ENCODE peak calls at places on chromosomes 6 and 20, in six cellular contexts. D is pancreas, H is astrocyte of the cerebellum, W is GM12865, V is nephron progenitor cell, K is lower leg skin. U is an unnamed sample.

GRCh38 chr20:54184920-54185626 is 11.3 kb upstream of the CYP24A1 start:
- DNase-seq in D (no peak), W (no peak), K (no peak), V (no peak), H (no peak), U (no peak)

GRCh38 chr6:18126116-18126515 is 3.6 kb upstream of the NHLRC1 start:
- DNase-seq in V (no peak), H (no peak), W (no peak), D (no peak), K (no peak), U (no peak)

GRCh38 chr6:51273228-51273961 is 454.7 kb downstream of the TFAP2B start:
- DNase-seq in V (no peak), H (no peak), D (no peak), W (no peak), K (no peak), U (no peak)

GRCh38 chr6:154572592-154572991 is 62.1 kb upstream of the CNKSR3 start:
- DNase-seq in W (no peak), H (no peak), D (no peak), V (no peak), K (peak; percentile 79), U (no peak)

GRCh38 chr6:117270121-117270959 is 5.0 kb downstream of the VGLL2 start:
- DNase-seq in W (no peak), V (peak; percentile 65), K (no peak), D (peak; percentile 70), H (no peak), U (no peak)

GRCh38 chr20:52379723-52380336 is 188.3 kb upstream of the ZFP64 start:
- DNase-seq in D (no peak), W (peak; percentile 20), K (no peak), H (no peak), V (peak; percentile 52), U (no peak)

GRCh38 chr6:90123796-90124195 is 172.8 kb downstream of the BACH2 start:
- DNase-seq in V (no peak), H (no peak), K (no peak), W (no peak), D (no peak), U (no peak)

GRCh38 chr6:31896856-31897611 is 464 bp downstream of the EHMT2 start:
- DNase-seq in D (peak; percentile 72), V (peak; percentile 55), H (no peak), K (no peak), W (no peak), U (no peak)

GRCh38 chr20:52481443-52481842 is 289.9 kb upstream of the ZFP64 start:
- DNase-seq in D (no peak), W (no peak), K (no peak), V (no peak), H (no peak), U (no peak)

GRCh38 chr20:33864324-33864963 is 53.3 kb downstream of the CHMP4B start:
- DNase-seq in W (no peak), V (no peak), K (no peak), D (no peak), H (no peak), U (no peak)

GRCh38 chr20:953742-954141 is 37.6 kb upstream of the ANGPT4 start:
- DNase-seq in D (no peak), K (no peak), W (no peak), V (no peak), H (no peak), U (no peak)

GRCh38 chr6:135231469-135231844 is 50.3 kb downstream of the MYB start:
- DNase-seq in V (no peak), D (no peak), K (no peak), W (peak; percentile 72), H (no peak), U (no peak)

GRCh38 chr6:7921071-7921470 is 10.5 kb upstream of the TXNDC5 start:
- DNase-seq in K (no peak), W (no peak), D (no peak), V (no peak), H (no peak), U (no peak)

DNA sequence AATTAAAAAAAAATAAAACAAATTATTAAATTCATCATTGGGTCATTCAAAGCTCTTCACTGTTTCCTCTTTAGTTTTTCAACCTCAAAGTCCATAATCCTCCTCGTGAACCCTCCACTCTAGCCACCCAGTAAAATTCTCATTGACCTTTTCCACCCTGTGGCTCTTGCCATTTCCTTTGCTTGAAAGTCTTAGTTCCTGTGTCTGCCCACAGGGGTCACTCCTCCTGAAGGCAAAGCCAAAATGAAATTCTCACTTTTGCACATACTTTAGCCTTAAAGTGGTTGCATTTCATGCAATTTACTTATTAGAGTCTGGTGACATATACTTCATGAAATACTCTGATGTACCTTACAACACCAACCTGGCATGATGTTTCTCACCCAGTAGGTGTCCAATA is 263.7 kb downstream of the BMP2 start:
- DNase-seq in K (no peak), H (no peak), D (no peak), W (no peak), V (no peak), U (no peak)
- TF ChIP-seq CTCF in K (no peak), H (peak; percentile 43), D (no peak), W (peak; percentile 9), V (no peak), U (no peak)

GRCh38 chr20:3888622-3889488 is at the start of gene PANK2:
- DNase-seq in H (peak; percentile 98), V (peak; percentile 97), K (peak; percentile 100), W (peak; percentile 99), D (peak; percentile 99), U (peak; percentile 96)
- TF ChIP-seq CTCF in H (peak; percentile 44), V (peak; percentile 35), K (no peak), W (peak; percentile 35), D (no peak), U (peak; percentile 32)

GRCh38 chr6:36445651-36446050 is 2.9 kb downstream of the KCTD20 start:
- DNase-seq in D (no peak), V (no peak), W (no peak), K (no peak), H (no peak), U (no peak)

GRCh38 chr6:36442671-36443497 is at the start of the genes KCTD20 and PXT1:
- DNase-seq in K (peak; percentile 97), D (peak; percentile 94), V (peak; percentile 83), H (peak; percentile 44), W (peak; percentile 95), U (peak; percentile 87)

GRCh38 chr6:36443498-36443844 is 671 bp downstream of the KCTD20 start:
- DNase-seq in H (no peak), W (no peak), K (no peak), D (no peak), V (no peak), U (no peak)

GRCh38 chr6:36444470-36444869 is 1.7 kb downstream of the KCTD20 start:
- DNase-seq in W (no peak), D (no peak), V (no peak), H (peak; percentile 67), K (no peak), U (no peak)

GRCh38 chr6:36443951-36444428 is 1.2 kb downstream of the KCTD20 start:
- DNase-seq in H (no peak), W (peak; percentile 43), K (no peak), D (no peak), V (no peak), U (no peak)
- TF ChIP-seq CTCF in H (no peak), W (peak; percentile 16), K (no peak), D (no peak), V (no peak), U (no peak)

GRCh38 chr6:160367798-160368547 is 19.8 kb downstream of the SLC22A3 start:
- DNase-seq in K (no peak), V (no peak), D (no peak), H (no peak), W (no peak), U (no peak)
- TF ChIP-seq CTCF in K (no peak), V (no peak), D (no peak), H (no peak), W (no peak), U (no peak)

GRCh38 chr20:17442588-17442987 is 88.6 kb downstream of the BFSP1 start:
- DNase-seq in W (no peak), K (no peak), H (no peak), V (no peak), D (no peak), U (no peak)
- TF ChIP-seq CTCF in W (peak; percentile 6), K (no peak), H (no peak), V (peak; percentile 29), D (no peak), U (no peak)

GRCh38 chr6:111409430-111409829 is 73.6 kb downstream of the REV3L start:
- DNase-seq in K (no peak), H (no peak), W (peak; percentile 18), V (no peak), D (no peak), U (no peak)
- TF ChIP-seq CTCF in K (no peak), H (no peak), W (no peak), V (no peak), D (no peak), U (no peak)

GRCh38 chr20:16666272-16666671 is 63.6 kb upstream of the SNRPB2 start:
- DNase-seq in H (no peak), D (no peak), W (peak; percentile 4), K (no peak), V (no peak), U (no peak)
- TF ChIP-seq CTCF in H (no peak), D (no peak), W (peak; percentile 15), K (no peak), V (peak; percentile 28), U (no peak)

DNA sequence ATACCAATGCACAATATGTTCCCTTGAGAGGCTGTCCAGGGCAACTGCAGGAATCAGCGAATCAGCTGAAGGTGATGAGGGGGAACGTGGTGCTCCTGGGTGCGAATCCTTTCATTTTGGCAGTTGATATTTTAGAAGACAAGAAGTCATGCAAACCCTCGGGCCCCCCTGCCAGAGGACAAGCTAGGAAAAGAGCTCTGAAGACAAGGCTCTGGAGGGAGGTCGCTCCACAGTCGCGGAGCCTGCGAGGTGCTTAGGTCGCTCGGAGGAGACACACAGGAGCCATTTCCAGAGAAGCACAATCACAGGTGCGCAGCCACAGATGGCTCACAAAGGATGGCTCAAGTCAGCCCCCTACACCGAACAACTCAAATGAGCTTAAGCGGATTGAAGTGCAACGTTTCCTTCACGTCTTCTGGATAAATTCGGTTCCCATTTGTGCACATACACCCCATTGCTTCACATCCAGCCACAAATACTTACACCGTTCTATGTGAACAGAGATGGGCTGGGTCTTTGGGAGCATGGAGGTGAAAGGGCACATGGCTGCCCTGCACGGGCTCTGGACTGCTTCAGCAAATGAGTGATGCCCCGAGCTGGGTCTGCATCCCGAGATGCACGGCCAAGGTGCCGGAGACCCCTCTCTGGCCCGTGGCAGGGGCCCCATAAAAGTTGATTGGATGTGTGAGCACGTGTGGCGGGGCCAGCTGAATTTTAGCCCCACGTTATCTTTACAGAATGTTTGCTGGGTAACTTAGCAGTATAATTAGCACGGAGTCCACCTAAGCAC is 286.3 kb downstream of the TAF4 start:
- DNase-seq in D (no peak), V (no peak), K (no peak), H (no peak), W (no peak), U (no peak)
- TF ChIP-seq CTCF in D (no peak), V (no peak), K (no peak), H (no peak), W (no peak), U (no peak)

U was measured in natural killer cell.